ENCODE peak calls at places on chromosomes 13 and 19, in six cellular contexts. One of them, this sample, is unnamed.

GRCh38 chr19:3708207-3708931 is at the start of gene TJP3:
- DNase-seq in RWPE1: no peak
- DNase-seq in RPMI7951: no peak
- DNase-seq in stimulated activated CD4-positive, alpha-beta T cell treated with anti-CD3 and anti-CD28 coated beads, Interleukin-15, amount 100 ng/mL, for 24 hours: no peak
- DNase-seq in activated T-cell treated with anti-CD3 and anti-CD28 coated beads for 4 hours: no peak
- DNase-seq in renal cortical epithelial cell: no peak
- DNase-seq in this sample: no peak

GRCh38 chr19:16470911-16471811 is 609 bp downstream of the EPS15L1 start:
- DNase-seq in RWPE1: peak
- DNase-seq in RPMI7951: peak
- DNase-seq in activated T-cell treated with anti-CD3 and anti-CD28 coated beads for 4 hours: no peak
- DNase-seq in renal cortical epithelial cell: no peak
- DNase-seq in stimulated activated CD4-positive, alpha-beta T cell treated with anti-CD3 and anti-CD28 coated beads, Interleukin-15, amount 100 ng/mL, for 24 hours: peak
- DNase-seq in this sample: peak

GRCh38 chr13:100707818-100708740 is 33.5 kb upstream of the TMTC4 start:
- DNase-seq in RPMI7951: peak
- DNase-seq in renal cortical epithelial cell: peak
- DNase-seq in RWPE1: no peak
- DNase-seq in stimulated activated CD4-positive, alpha-beta T cell treated with anti-CD3 and anti-CD28 coated beads, Interleukin-15, amount 100 ng/mL, for 24 hours: peak
- DNase-seq in activated T-cell treated with anti-CD3 and anti-CD28 coated beads for 4 hours: no peak
- DNase-seq in this sample: no peak

GRCh38 chr13:67383358-67383757 is 153.2 kb upstream of the PCDH9 start:
- DNase-seq in RPMI7951: no peak
- DNase-seq in RWPE1: no peak
- DNase-seq in renal cortical epithelial cell: peak
- DNase-seq in activated T-cell treated with anti-CD3 and anti-CD28 coated beads for 4 hours: no peak
- DNase-seq in stimulated activated CD4-positive, alpha-beta T cell treated with anti-CD3 and anti-CD28 coated beads, Interleukin-15, amount 100 ng/mL, for 24 hours: no peak
- DNase-seq in this sample: no peak

GRCh38 chr13:37414667-37415066 is 183.9 kb downstream of the POSTN start:
- DNase-seq in stimulated activated CD4-positive, alpha-beta T cell treated with anti-CD3 and anti-CD28 coated beads, Interleukin-15, amount 100 ng/mL, for 24 hours: no peak
- DNase-seq in activated T-cell treated with anti-CD3 and anti-CD28 coated beads for 4 hours: no peak
- DNase-seq in RPMI7951: peak
- DNase-seq in RWPE1: no peak
- DNase-seq in renal cortical epithelial cell: no peak
- DNase-seq in this sample: no peak

GRCh38 chr13:45863716-45864590 is 12.4 kb upstream of the SIAH3 start:
- DNase-seq in activated T-cell treated with anti-CD3 and anti-CD28 coated beads for 4 hours: no peak
- DNase-seq in RPMI7951: peak
- DNase-seq in stimulated activated CD4-positive, alpha-beta T cell treated with anti-CD3 and anti-CD28 coated beads, Interleukin-15, amount 100 ng/mL, for 24 hours: no peak
- DNase-seq in renal cortical epithelial cell: no peak
- DNase-seq in RWPE1: no peak
- DNase-seq in this sample: no peak

GRCh38 chr19:18294467-18294864 is 13.0 kb upstream of the JUND start:
- DNase-seq in activated T-cell treated with anti-CD3 and anti-CD28 coated beads for 4 hours: peak
- DNase-seq in RPMI7951: no peak
- DNase-seq in renal cortical epithelial cell: no peak
- DNase-seq in stimulated activated CD4-positive, alpha-beta T cell treated with anti-CD3 and anti-CD28 coated beads, Interleukin-15, amount 100 ng/mL, for 24 hours: peak
- DNase-seq in RWPE1: peak
- DNase-seq in this sample: no peak

GRCh38 chr13:80894930-80895329 is 554.0 kb upstream of the SPRY2 start:
- DNase-seq in RPMI7951: no peak
- DNase-seq in activated T-cell treated with anti-CD3 and anti-CD28 coated beads for 4 hours: no peak
- DNase-seq in RWPE1: no peak
- DNase-seq in renal cortical epithelial cell: no peak
- DNase-seq in stimulated activated CD4-positive, alpha-beta T cell treated with anti-CD3 and anti-CD28 coated beads, Interleukin-15, amount 100 ng/mL, for 24 hours: no peak
- DNase-seq in this sample: no peak

GRCh38 chr13:95355491-95355890 is 54.2 kb upstream of the ABCC4 start:
- DNase-seq in RPMI7951: no peak
- DNase-seq in renal cortical epithelial cell: peak
- DNase-seq in activated T-cell treated with anti-CD3 and anti-CD28 coated beads for 4 hours: no peak
- DNase-seq in RWPE1: no peak
- DNase-seq in stimulated activated CD4-positive, alpha-beta T cell treated with anti-CD3 and anti-CD28 coated beads, Interleukin-15, amount 100 ng/mL, for 24 hours: no peak
- DNase-seq in this sample: no peak

GRCh38 chr13:44160549-44161278 is 212.9 kb upstream of the SERP2 start:
- DNase-seq in RWPE1: no peak
- DNase-seq in RPMI7951: no peak
- DNase-seq in activated T-cell treated with anti-CD3 and anti-CD28 coated beads for 4 hours: no peak
- DNase-seq in stimulated activated CD4-positive, alpha-beta T cell treated with anti-CD3 and anti-CD28 coated beads, Interleukin-15, amount 100 ng/mL, for 24 hours: no peak
- DNase-seq in renal cortical epithelial cell: no peak
- DNase-seq in this sample: no peak

GRCh38 chr19:34351382-34351802 is 13.6 kb upstream of the GPI start:
- DNase-seq in activated T-cell treated with anti-CD3 and anti-CD28 coated beads for 4 hours: no peak
- DNase-seq in stimulated activated CD4-positive, alpha-beta T cell treated with anti-CD3 and anti-CD28 coated beads, Interleukin-15, amount 100 ng/mL, for 24 hours: no peak
- DNase-seq in RPMI7951: no peak
- DNase-seq in RWPE1: no peak
- DNase-seq in renal cortical epithelial cell: peak
- DNase-seq in this sample: no peak

GRCh38 chr13:50131998-50132936 is 117.0 kb downstream of the KCNRG start:
- DNase-seq in RPMI7951: no peak
- DNase-seq in stimulated activated CD4-positive, alpha-beta T cell treated with anti-CD3 and anti-CD28 coated beads, Interleukin-15, amount 100 ng/mL, for 24 hours: peak
- DNase-seq in activated T-cell treated with anti-CD3 and anti-CD28 coated beads for 4 hours: no peak
- DNase-seq in RWPE1: no peak
- DNase-seq in renal cortical epithelial cell: no peak
- DNase-seq in this sample: no peak

GRCh38 chr19:32387701-32388392 is 17.7 kb upstream of the DPY19L3 start:
- DNase-seq in renal cortical epithelial cell: peak
- DNase-seq in RPMI7951: peak
- DNase-seq in stimulated activated CD4-positive, alpha-beta T cell treated with anti-CD3 and anti-CD28 coated beads, Interleukin-15, amount 100 ng/mL, for 24 hours: no peak
- DNase-seq in RWPE1: no peak
- DNase-seq in activated T-cell treated with anti-CD3 and anti-CD28 coated beads for 4 hours: no peak
- DNase-seq in this sample: no peak

GRCh38 chr13:43686557-43686956 is 100.2 kb downstream of the ENOX1 start:
- DNase-seq in renal cortical epithelial cell: peak
- DNase-seq in activated T-cell treated with anti-CD3 and anti-CD28 coated beads for 4 hours: no peak
- DNase-seq in RPMI7951: peak
- DNase-seq in stimulated activated CD4-positive, alpha-beta T cell treated with anti-CD3 and anti-CD28 coated beads, Interleukin-15, amount 100 ng/mL, for 24 hours: peak
- DNase-seq in RWPE1: peak
- DNase-seq in this sample: peak

GRCh38 chr19:10503002-10503789 is at the start of gene KEAP1:
- DNase-seq in stimulated activated CD4-positive, alpha-beta T cell treated with anti-CD3 and anti-CD28 coated beads, Interleukin-15, amount 100 ng/mL, for 24 hours: peak
- DNase-seq in activated T-cell treated with anti-CD3 and anti-CD28 coated beads for 4 hours: no peak
- DNase-seq in RWPE1: no peak
- DNase-seq in RPMI7951: peak
- DNase-seq in renal cortical epithelial cell: no peak
- DNase-seq in this sample: peak

GRCh38 chr13:21079206-21079605 is 17.8 kb upstream of the LATS2 start:
- DNase-seq in stimulated activated CD4-positive, alpha-beta T cell treated with anti-CD3 and anti-CD28 coated beads, Interleukin-15, amount 100 ng/mL, for 24 hours: no peak
- DNase-seq in RPMI7951: no peak
- DNase-seq in RWPE1: no peak
- DNase-seq in renal cortical epithelial cell: no peak
- DNase-seq in activated T-cell treated with anti-CD3 and anti-CD28 coated beads for 4 hours: no peak
- DNase-seq in this sample: no peak

GRCh38 chr19:35671818-35672217 is 5.5 kb downstream of the UPK1A start:
- DNase-seq in renal cortical epithelial cell: peak
- DNase-seq in activated T-cell treated with anti-CD3 and anti-CD28 coated beads for 4 hours: no peak
- DNase-seq in stimulated activated CD4-positive, alpha-beta T cell treated with anti-CD3 and anti-CD28 coated beads, Interleukin-15, amount 100 ng/mL, for 24 hours: no peak
- DNase-seq in RPMI7951: no peak
- DNase-seq in RWPE1: no peak
- DNase-seq in this sample: no peak

GRCh38 chr19:46115396-46116109 is 8.9 kb downstream of the IGFL3 start:
- DNase-seq in RPMI7951: peak
- DNase-seq in renal cortical epithelial cell: peak
- DNase-seq in stimulated activated CD4-positive, alpha-beta T cell treated with anti-CD3 and anti-CD28 coated beads, Interleukin-15, amount 100 ng/mL, for 24 hours: peak
- DNase-seq in RWPE1: peak
- DNase-seq in activated T-cell treated with anti-CD3 and anti-CD28 coated beads for 4 hours: no peak
- DNase-seq in this sample: no peak

GRCh38 chr13:110636701-110637201 is 21.4 kb downstream of the NAXD start:
- DNase-seq in RPMI7951: no peak
- DNase-seq in stimulated activated CD4-positive, alpha-beta T cell treated with anti-CD3 and anti-CD28 coated beads, Interleukin-15, amount 100 ng/mL, for 24 hours: no peak
- DNase-seq in activated T-cell treated with anti-CD3 and anti-CD28 coated beads for 4 hours: no peak
- DNase-seq in RWPE1: no peak
- DNase-seq in renal cortical epithelial cell: no peak
- DNase-seq in this sample: no peak

GRCh38 chr13:101423872-101424271 is 7.6 kb upstream of the NALCN start:
- DNase-seq in RWPE1: no peak
- DNase-seq in stimulated activated CD4-positive, alpha-beta T cell treated with anti-CD3 and anti-CD28 coated beads, Interleukin-15, amount 100 ng/mL, for 24 hours: no peak
- DNase-seq in RPMI7951: no peak
- DNase-seq in renal cortical epithelial cell: no peak
- DNase-seq in activated T-cell treated with anti-CD3 and anti-CD28 coated beads for 4 hours: no peak
- DNase-seq in this sample: no peak

GRCh38 chr13:35925669-35926068 is 205.5 kb downstream of the DCLK1 start:
- DNase-seq in activated T-cell treated with anti-CD3 and anti-CD28 coated beads for 4 hours: no peak
- DNase-seq in RWPE1: no peak
- DNase-seq in renal cortical epithelial cell: no peak
- DNase-seq in stimulated activated CD4-positive, alpha-beta T cell treated with anti-CD3 and anti-CD28 coated beads, Interleukin-15, amount 100 ng/mL, for 24 hours: no peak
- DNase-seq in RPMI7951: no peak
- DNase-seq in this sample: no peak

GRCh38 chr19:56253737-56254136 is 18.8 kb upstream of the EDDM13 start:
- DNase-seq in RWPE1: peak
- DNase-seq in activated T-cell treated with anti-CD3 and anti-CD28 coated beads for 4 hours: no peak
- DNase-seq in RPMI7951: peak
- DNase-seq in stimulated activated CD4-positive, alpha-beta T cell treated with anti-CD3 and anti-CD28 coated beads, Interleukin-15, amount 100 ng/mL, for 24 hours: no peak
- DNase-seq in renal cortical epithelial cell: peak
- DNase-seq in this sample: no peak

This sample was measured in omental fat pad.